ENCODE peak calls at places on chromosomes 7 and 10, in six cellular contexts. A, Z, R, W, V and Q are unnamed samples.
A peak's percentile ranks its signal among the peaks of the same experiment; 100 is the strongest.

GRCh38 chr7:5207131-5207530 is 17.1 kb downstream of the WIPI2 start:
- DNase-seq in A (no peak), Z (no peak), V (no peak), W (no peak), R (no peak), Q (no peak)

GRCh38 chr7:86980223-86980622 is 79.2 kb downstream of the ELAPOR2 start:
- DNase-seq in R (no peak), V (no peak), A (no peak), W (no peak), Z (no peak), Q (no peak)

GRCh38 chr10:77873558-77874380 is 52.8 kb downstream of the DLG5 start:
- DNase-seq in V (peak; percentile 23), R (peak; percentile 78), Z (no peak), A (peak; percentile 21), W (peak; percentile 21), Q (peak; percentile 17)

GRCh38 chr10:18303851-18304800 is 163.9 kb downstream of the CACNB2 start:
- DNase-seq in R (no peak), V (no peak), A (no peak), W (no peak), Z (peak; percentile 9), Q (no peak)

GRCh38 chr7:117072620-117073118 is 119.4 kb downstream of the ST7 start:
- DNase-seq in R (peak; percentile 80), A (no peak), V (peak; percentile 74), Z (peak; percentile 22), W (no peak), Q (peak; percentile 47)

GRCh38 chr10:137031-137430 is 1.8 kb downstream of the ZMYND11 start:
- DNase-seq in A (peak; percentile 48), V (peak; percentile 7), Z (peak; percentile 50), R (peak; percentile 41), W (no peak), Q (peak; percentile 14)

GRCh38 chr7:41955475-41956243 is 252.8 kb upstream of the INHBA start:
- DNase-seq in V (peak; percentile 97), Z (no peak), A (no peak), R (peak; percentile 100), W (no peak), Q (peak; percentile 99)

GRCh38 chr7:105224884-105225651 is 163.7 kb downstream of the SRPK2 start:
- DNase-seq in R (peak; percentile 97), Z (no peak), W (no peak), V (peak; percentile 80), A (no peak), Q (peak; percentile 79)